ENCODE peak calls at places on chromosome 20, in four cellular contexts. P is body of pancreas; O is CD8-positive, alpha-beta T cell; Z is omental fat pad. T is an unnamed sample.

GRCh38 chr20:3340443-3340842 is 67.0 kb downstream of the DNAAF9 start:
- DNase-seq in P (peak), Z (no peak), O (no peak), T (no peak)

GRCh38 chr20:53716385-53716784 is 122.7 kb upstream of the ZNF217 start:
- DNase-seq in P (no peak), Z (no peak), O (no peak), T (no peak)

GRCh38 chr20:53779822-53780221 is 186.2 kb upstream of the ZNF217 start:
- DNase-seq in Z (no peak), O (no peak), P (no peak), T (no peak)

GRCh38 chr20:16556299-16556698 is 16.9 kb downstream of the KIF16B start:
- DNase-seq in Z (no peak), O (no peak), P (no peak), T (no peak)

GRCh38 chr20:2822073-2822472 is 5.9 kb downstream of the TMEM239 start:
- DNase-seq in O (peak), Z (no peak), P (no peak), T (no peak)

GRCh38 chr20:47784599-47785320 is 521 bp downstream of the SULF2 start:
- DNase-seq in Z (no peak), P (no peak), O (no peak), T (no peak)

GRCh38 chr20:52828199-52828598 is 144.0 kb upstream of the TSHZ2 start:
- DNase-seq in O (no peak), Z (no peak), P (no peak), T (no peak)

GRCh38 chr20:13684566-13685222 is 46.0 kb upstream of the TASP1 start:
- DNase-seq in Z (no peak), O (no peak), P (no peak), T (no peak)

GRCh38 chr20:34066476-34067090 is 45.5 kb downstream of the EIF2S2 start:
- DNase-seq in Z (no peak), O (no peak), P (no peak), T (no peak)

GRCh38 chr20:59835448-59836395 is 97.7 kb downstream of the SYCP2 start:
- DNase-seq in P (no peak), O (no peak), Z (no peak), T (no peak)

GRCh38 chr20:61949714-61950630 is 115.7 kb downstream of the TAF4 start:
- DNase-seq in O (no peak), P (no peak), Z (no peak), T (no peak)

DNA sequence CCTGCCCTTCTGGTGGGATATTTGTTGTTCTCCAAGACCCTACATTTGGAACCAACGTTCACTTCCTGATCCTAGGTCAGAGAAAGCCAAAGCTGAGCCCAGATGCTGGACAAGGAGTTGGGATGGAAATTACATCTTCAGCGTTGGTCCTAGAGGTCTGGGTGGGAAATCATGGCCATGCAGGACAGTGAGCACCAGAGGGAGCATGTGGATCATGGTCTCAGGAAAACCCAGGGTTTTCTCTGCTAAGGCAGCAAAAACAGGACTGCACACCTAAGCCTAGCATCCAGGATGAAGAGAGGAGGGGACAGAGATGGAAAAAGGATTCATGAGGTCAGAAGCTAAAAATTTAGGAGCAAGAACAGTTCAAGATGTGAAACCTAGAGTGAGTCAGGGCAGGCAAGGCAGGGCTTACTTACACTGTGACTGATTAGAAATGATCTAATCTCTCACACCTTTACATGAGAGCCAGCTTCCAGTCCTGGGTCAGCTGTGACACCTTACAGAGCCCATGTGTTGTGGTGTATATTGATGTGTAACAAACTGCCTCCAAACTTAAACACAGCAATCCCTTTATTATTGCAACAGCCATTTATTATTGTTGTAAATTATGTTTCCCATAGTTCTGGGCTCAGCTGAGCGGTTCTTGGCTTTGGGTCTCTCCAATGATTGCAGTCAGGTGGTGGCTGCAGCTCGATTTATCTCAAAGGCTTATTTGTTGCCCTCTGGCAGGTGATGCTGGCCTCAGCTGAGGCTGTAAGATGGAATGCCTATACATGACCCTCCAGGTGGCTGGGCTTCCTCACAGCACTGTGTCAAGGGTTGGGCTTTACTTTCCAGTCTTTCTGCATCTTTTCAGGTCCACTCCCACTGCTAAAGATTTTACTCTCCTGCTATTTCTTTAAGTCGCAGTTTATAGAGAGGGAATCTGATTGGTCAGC is 6.5 kb downstream of the C20orf202 start:
- DNase-seq in Z (no peak), O (no peak), P (no peak), T (no peak)
- TF ChIP-seq CTCF in Z (no peak), O (no peak), P (no peak), T (no peak)

GRCh38 chr20:45293041-45294002 is 13.3 kb upstream of the RBPJL start:
- DNase-seq in Z (peak), P (peak), O (peak), T (peak)
- TF ChIP-seq CTCF in Z (peak), P (peak), O (peak), T (peak)

DNA sequence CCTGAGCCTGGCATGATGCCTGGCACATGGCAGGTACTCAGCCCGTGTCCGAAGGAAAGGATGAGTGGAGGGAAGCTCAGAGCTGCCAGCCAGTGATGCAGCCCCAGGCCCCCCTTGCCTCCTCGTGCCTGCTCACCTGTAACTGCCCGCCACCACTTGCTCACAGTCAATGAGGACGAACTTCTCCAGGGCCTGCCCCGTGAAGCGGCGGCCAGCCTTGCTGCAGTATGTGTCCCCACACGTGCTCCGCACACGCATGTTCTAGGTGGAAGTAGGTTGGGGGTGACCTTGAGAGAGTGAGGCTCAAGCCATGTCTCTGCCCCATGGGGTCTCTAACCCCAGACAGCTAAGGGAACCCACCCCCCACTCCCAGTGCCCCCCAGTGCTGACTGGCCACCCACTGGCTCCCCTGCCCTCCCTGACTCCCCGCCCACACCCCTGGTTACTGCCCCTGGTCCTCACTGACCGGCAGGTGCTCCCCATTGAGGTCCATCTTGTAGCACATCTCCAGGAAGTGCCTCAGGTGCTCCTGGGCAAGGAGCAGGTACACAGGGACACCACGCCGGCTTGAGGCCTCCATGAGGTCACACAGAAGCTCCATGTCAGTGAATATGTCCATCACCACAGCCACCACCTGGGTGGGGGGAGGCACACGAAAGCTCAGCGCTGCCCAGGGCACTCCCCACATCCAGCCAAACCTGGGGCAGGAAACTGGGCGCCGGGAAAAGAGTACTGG is 3.7 kb downstream of the FAM83C start:
- DNase-seq in O (no peak), Z (no peak), P (no peak), T (no peak)
- TF ChIP-seq CTCF in O (no peak), Z (no peak), P (no peak), T (no peak)

GRCh38 chr20:21303061-21303871 is at the start of gene XRN2:
- DNase-seq in P (peak), O (peak), Z (peak), T (peak)
- TF ChIP-seq CTCF in P (peak), O (no peak), Z (no peak), T (no peak)

DNA sequence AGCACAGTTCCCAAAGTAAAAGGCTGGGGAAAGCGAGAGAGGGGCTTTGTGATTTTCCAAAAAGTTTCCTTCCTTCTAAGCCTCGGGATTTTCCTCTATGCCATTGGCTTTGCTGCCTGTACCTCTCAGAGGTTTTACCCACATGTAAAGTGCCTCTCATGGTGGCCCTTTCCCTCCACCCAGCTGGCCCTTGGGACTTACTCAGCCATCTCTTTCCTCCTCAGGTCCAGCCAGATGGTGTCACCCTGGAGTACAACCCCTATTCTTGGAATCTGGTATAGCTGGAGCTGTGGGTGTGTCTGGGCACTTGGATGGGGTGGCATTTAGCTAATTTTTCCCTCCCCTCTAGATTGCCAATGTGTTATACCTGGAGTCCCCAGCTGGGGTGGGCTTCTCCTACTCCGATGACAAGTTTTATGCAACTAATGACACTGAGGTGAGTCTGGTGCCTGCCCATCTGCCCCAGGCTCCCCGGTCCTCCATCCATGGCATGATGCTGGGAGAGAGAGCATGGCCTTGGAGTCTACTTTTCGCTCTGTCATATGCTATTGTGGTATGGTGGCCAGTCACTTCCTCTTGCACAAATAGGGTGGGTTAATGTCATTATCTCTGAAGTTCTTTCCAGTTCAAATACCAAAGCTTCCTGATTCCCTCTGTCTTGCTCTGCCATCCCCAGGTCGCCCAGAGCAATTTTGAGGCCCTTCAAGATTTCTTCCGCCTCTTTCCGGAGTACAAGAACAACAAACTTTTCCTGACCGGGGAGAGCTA is 1.1 kb downstream of the CTSA start:
- DNase-seq in Z (no peak), P (no peak), O (no peak), T (no peak)
- TF ChIP-seq CTCF in Z (no peak), P (no peak), O (no peak), T (no peak)

GRCh38 chr20:297098-297924 is at the start of gene ZCCHC3:
- DNase-seq in O (peak), Z (peak), P (peak), T (peak)
- TF ChIP-seq CTCF in O (no peak), Z (no peak), P (peak), T (peak)